ENCODE peak calls at places on chromosomes 1 and 21, in six cellular contexts. One of them, this sample, is unnamed.
A peak's percentile ranks its signal among the peaks of the same experiment; 100 is the strongest.

GRCh38 chr21:35072557-35072956 is 23.5 kb upstream of the RUNX1 start:
- DNase-seq in AG10803: no peak
- DNase-seq in dorsolateral prefrontal cortex: no peak
- DNase-seq in WTC11: no peak
- DNase-seq in lower leg skin: no peak
- DNase-seq in cardiac muscle cell: no peak
- DNase-seq in this sample: no peak

GRCh38 chr1:160007577-160008200 is 24.1 kb downstream of the PIGM start:
- DNase-seq in AG10803: no peak
- DNase-seq in dorsolateral prefrontal cortex: no peak
- DNase-seq in WTC11: no peak
- DNase-seq in lower leg skin: no peak
- DNase-seq in cardiac muscle cell: peak; percentile 49
- DNase-seq in this sample: no peak

GRCh38 chr1:56045062-56045461 is 534.3 kb downstream of the PLPP3 start:
- DNase-seq in AG10803: no peak
- DNase-seq in dorsolateral prefrontal cortex: no peak
- DNase-seq in WTC11: no peak
- DNase-seq in lower leg skin: no peak
- DNase-seq in cardiac muscle cell: no peak
- DNase-seq in this sample: no peak

GRCh38 chr1:235511470-235512240 is 7.4 kb upstream of the B3GALNT2 start:
- DNase-seq in AG10803: no peak
- DNase-seq in dorsolateral prefrontal cortex: no peak
- DNase-seq in WTC11: no peak
- DNase-seq in lower leg skin: no peak
- DNase-seq in cardiac muscle cell: peak; percentile 13
- DNase-seq in this sample: no peak

GRCh38 chr1:112721966-112722524 is 6.9 kb upstream of the PPM1J start:
- DNase-seq in AG10803: no peak
- DNase-seq in dorsolateral prefrontal cortex: peak; percentile 46
- DNase-seq in WTC11: no peak
- DNase-seq in lower leg skin: no peak
- DNase-seq in cardiac muscle cell: no peak
- DNase-seq in this sample: no peak

GRCh38 chr1:213759359-213760181 is 228.2 kb upstream of the PROX1 start:
- DNase-seq in AG10803: no peak
- DNase-seq in dorsolateral prefrontal cortex: no peak
- DNase-seq in WTC11: no peak
- DNase-seq in lower leg skin: no peak
- DNase-seq in cardiac muscle cell: no peak
- DNase-seq in this sample: no peak

GRCh38 chr1:8818325-8818775 is 910 bp upstream of the RERE start:
- DNase-seq in AG10803: peak; percentile 73
- DNase-seq in dorsolateral prefrontal cortex: peak; percentile 18
- DNase-seq in WTC11: no peak
- DNase-seq in lower leg skin: peak; percentile 90
- DNase-seq in cardiac muscle cell: peak; percentile 75
- DNase-seq in this sample: no peak

GRCh38 chr21:37266515-37267221 is 466 bp downstream of the VPS26C start:
- DNase-seq in AG10803: peak; percentile 38
- DNase-seq in dorsolateral prefrontal cortex: peak; percentile 30
- DNase-seq in WTC11: peak; percentile 67
- DNase-seq in lower leg skin: no peak
- DNase-seq in cardiac muscle cell: peak; percentile 44
- DNase-seq in this sample: peak; percentile 54

GRCh38 chr1:168045311-168045710 is 91.4 kb downstream of the GPR161 start:
- DNase-seq in AG10803: no peak
- DNase-seq in dorsolateral prefrontal cortex: no peak
- DNase-seq in WTC11: no peak
- DNase-seq in lower leg skin: no peak
- DNase-seq in cardiac muscle cell: no peak
- DNase-seq in this sample: no peak

GRCh38 chr21:28883931-28884330 is 108.7 kb downstream of the LTN1 start:
- DNase-seq in AG10803: no peak
- DNase-seq in dorsolateral prefrontal cortex: no peak
- DNase-seq in WTC11: no peak
- DNase-seq in lower leg skin: no peak
- DNase-seq in cardiac muscle cell: no peak
- DNase-seq in this sample: no peak

GRCh38 chr1:193417945-193418744 is 231.7 kb upstream of the B3GALT2 start:
- DNase-seq in AG10803: peak; percentile 29
- DNase-seq in dorsolateral prefrontal cortex: no peak
- DNase-seq in WTC11: no peak
- DNase-seq in lower leg skin: no peak
- DNase-seq in cardiac muscle cell: peak; percentile 58
- DNase-seq in this sample: no peak

GRCh38 chr1:59892836-59893811 is 33.4 kb downstream of the CYP2J2 start:
- DNase-seq in AG10803: no peak
- DNase-seq in dorsolateral prefrontal cortex: no peak
- DNase-seq in WTC11: no peak
- DNase-seq in lower leg skin: no peak
- DNase-seq in cardiac muscle cell: no peak
- DNase-seq in this sample: no peak

GRCh38 chr1:16628361-16629111 is 15.2 kb upstream of the NBPF1 start:
- DNase-seq in AG10803: no peak
- DNase-seq in dorsolateral prefrontal cortex: peak; percentile 22
- DNase-seq in WTC11: no peak
- DNase-seq in lower leg skin: peak; percentile 92
- DNase-seq in cardiac muscle cell: no peak
- DNase-seq in this sample: no peak

GRCh38 chr1:12278998-12279397 is 49.2 kb downstream of the VPS13D start:
- DNase-seq in AG10803: no peak
- DNase-seq in dorsolateral prefrontal cortex: no peak
- DNase-seq in WTC11: no peak
- DNase-seq in lower leg skin: no peak
- DNase-seq in cardiac muscle cell: no peak
- DNase-seq in this sample: no peak

GRCh38 chr21:38503588-38503987 is 5.3 kb upstream of the ERG start:
- DNase-seq in AG10803: peak; percentile 38
- DNase-seq in dorsolateral prefrontal cortex: no peak
- DNase-seq in WTC11: no peak
- DNase-seq in lower leg skin: no peak
- DNase-seq in cardiac muscle cell: peak; percentile 66
- DNase-seq in this sample: peak; percentile 34

GRCh38 chr21:42654179-42654912 is 925 bp downstream of the PDE9A start:
- DNase-seq in AG10803: no peak
- DNase-seq in dorsolateral prefrontal cortex: no peak
- DNase-seq in WTC11: no peak
- DNase-seq in lower leg skin: no peak
- DNase-seq in cardiac muscle cell: no peak
- DNase-seq in this sample: peak; percentile 41

GRCh38 chr1:189782280-189782679 is 695.4 kb downstream of the BRINP3 start:
- DNase-seq in AG10803: no peak
- DNase-seq in dorsolateral prefrontal cortex: no peak
- DNase-seq in WTC11: no peak
- DNase-seq in lower leg skin: no peak
- DNase-seq in cardiac muscle cell: no peak
- DNase-seq in this sample: no peak

GRCh38 chr1:86224651-86225050 is 68.1 kb upstream of the COL24A1 start:
- DNase-seq in AG10803: no peak
- DNase-seq in dorsolateral prefrontal cortex: no peak
- DNase-seq in WTC11: no peak
- DNase-seq in lower leg skin: no peak
- DNase-seq in cardiac muscle cell: no peak
- DNase-seq in this sample: no peak

GRCh38 chr1:199616947-199617346 is 410.6 kb upstream of the NR5A2 start:
- DNase-seq in AG10803: no peak
- DNase-seq in dorsolateral prefrontal cortex: no peak
- DNase-seq in WTC11: no peak
- DNase-seq in lower leg skin: no peak
- DNase-seq in cardiac muscle cell: no peak
- DNase-seq in this sample: no peak

GRCh38 chr1:81832573-81832972 is 31.8 kb downstream of the ADGRL2 start:
- DNase-seq in AG10803: peak; percentile 46
- DNase-seq in dorsolateral prefrontal cortex: no peak
- DNase-seq in WTC11: no peak
- DNase-seq in lower leg skin: no peak
- DNase-seq in cardiac muscle cell: peak; percentile 81
- DNase-seq in this sample: no peak

GRCh38 chr1:37305841-37306240 is 168.5 kb upstream of the ZC3H12A start:
- DNase-seq in AG10803: no peak
- DNase-seq in dorsolateral prefrontal cortex: no peak
- DNase-seq in WTC11: no peak
- DNase-seq in lower leg skin: no peak
- DNase-seq in cardiac muscle cell: no peak
- DNase-seq in this sample: no peak

GRCh38 chr1:221708076-221708571 is 33.8 kb downstream of the DUSP10 start:
- DNase-seq in AG10803: peak; percentile 45
- DNase-seq in dorsolateral prefrontal cortex: no peak
- DNase-seq in WTC11: no peak
- DNase-seq in lower leg skin: no peak
- DNase-seq in cardiac muscle cell: peak; percentile 55
- DNase-seq in this sample: no peak

GRCh38 chr1:207824691-207825090 is 72.8 kb downstream of the CD46 start:
- DNase-seq in AG10803: no peak
- DNase-seq in dorsolateral prefrontal cortex: no peak
- DNase-seq in WTC11: no peak
- DNase-seq in lower leg skin: peak; percentile 87
- DNase-seq in cardiac muscle cell: peak; percentile 68
- DNase-seq in this sample: no peak

GRCh38 chr1:32501865-32502264 is 37.0 kb downstream of the ZBTB8B start:
- DNase-seq in AG10803: no peak
- DNase-seq in dorsolateral prefrontal cortex: no peak
- DNase-seq in WTC11: no peak
- DNase-seq in lower leg skin: peak; percentile 87
- DNase-seq in cardiac muscle cell: peak; percentile 30
- DNase-seq in this sample: peak; percentile 15

GRCh38 chr1:29513357-29513756 is 277.0 kb downstream of the PTPRU start:
- DNase-seq in AG10803: peak; percentile 67
- DNase-seq in dorsolateral prefrontal cortex: no peak
- DNase-seq in WTC11: peak; percentile 73
- DNase-seq in lower leg skin: peak; percentile 48
- DNase-seq in cardiac muscle cell: peak; percentile 61
- DNase-seq in this sample: peak; percentile 45

GRCh38 chr1:15259608-15260007 is 12.6 kb downstream of the FHAD1 start:
- DNase-seq in AG10803: no peak
- DNase-seq in dorsolateral prefrontal cortex: no peak
- DNase-seq in WTC11: no peak
- DNase-seq in lower leg skin: peak; percentile 70
- DNase-seq in cardiac muscle cell: no peak
- DNase-seq in this sample: no peak
- TF ChIP-seq CTCF in AG10803: no peak
- TF ChIP-seq CTCF in dorsolateral prefrontal cortex: no peak
- TF ChIP-seq CTCF in WTC11: no peak
- TF ChIP-seq CTCF in lower leg skin: no peak
- TF ChIP-seq CTCF in cardiac muscle cell: no peak
- TF ChIP-seq CTCF in this sample: no peak

GRCh38 chr1:165070675-165071074 is 285.8 kb downstream of the LMX1A start:
- DNase-seq in AG10803: no peak
- DNase-seq in dorsolateral prefrontal cortex: no peak
- DNase-seq in WTC11: no peak
- DNase-seq in lower leg skin: no peak
- DNase-seq in cardiac muscle cell: no peak
- DNase-seq in this sample: no peak

GRCh38 chr1:165080253-165080896 is 276.1 kb downstream of the LMX1A start:
- DNase-seq in AG10803: peak; percentile 17
- DNase-seq in dorsolateral prefrontal cortex: no peak
- DNase-seq in WTC11: no peak
- DNase-seq in lower leg skin: no peak
- DNase-seq in cardiac muscle cell: no peak
- DNase-seq in this sample: no peak

GRCh38 chr1:165078391-165078790 is 278.1 kb downstream of the LMX1A start:
- DNase-seq in AG10803: no peak
- DNase-seq in dorsolateral prefrontal cortex: no peak
- DNase-seq in WTC11: no peak
- DNase-seq in lower leg skin: no peak
- DNase-seq in cardiac muscle cell: no peak
- DNase-seq in this sample: no peak

GRCh38 chr1:165073402-165074007 is 283.0 kb downstream of the LMX1A start:
- DNase-seq in AG10803: peak; percentile 58
- DNase-seq in dorsolateral prefrontal cortex: no peak
- DNase-seq in WTC11: no peak
- DNase-seq in lower leg skin: no peak
- DNase-seq in cardiac muscle cell: peak; percentile 72
- DNase-seq in this sample: peak; percentile 22

GRCh38 chr1:165075725-165076370 is 280.7 kb downstream of the LMX1A start:
- DNase-seq in AG10803: peak; percentile 35
- DNase-seq in dorsolateral prefrontal cortex: no peak
- DNase-seq in WTC11: peak; percentile 48
- DNase-seq in lower leg skin: no peak
- DNase-seq in cardiac muscle cell: peak; percentile 47
- DNase-seq in this sample: peak; percentile 51
- TF ChIP-seq CTCF in AG10803: peak; percentile 78
- TF ChIP-seq CTCF in dorsolateral prefrontal cortex: peak; percentile 58
- TF ChIP-seq CTCF in WTC11: peak; percentile 42
- TF ChIP-seq CTCF in lower leg skin: no peak
- TF ChIP-seq CTCF in cardiac muscle cell: peak; percentile 75
- TF ChIP-seq CTCF in this sample: peak; percentile 52

GRCh38 chr1:34547043-34547674 is 207.7 kb upstream of the GJB5 start:
- DNase-seq in AG10803: peak; percentile 39
- DNase-seq in dorsolateral prefrontal cortex: no peak
- DNase-seq in WTC11: peak; percentile 35
- DNase-seq in lower leg skin: no peak
- DNase-seq in cardiac muscle cell: no peak
- DNase-seq in this sample: peak; percentile 26
- TF ChIP-seq CTCF in AG10803: peak; percentile 45
- TF ChIP-seq CTCF in dorsolateral prefrontal cortex: no peak
- TF ChIP-seq CTCF in WTC11: peak; percentile 39
- TF ChIP-seq CTCF in lower leg skin: no peak
- TF ChIP-seq CTCF in cardiac muscle cell: no peak
- TF ChIP-seq CTCF in this sample: peak; percentile 61

DNA sequence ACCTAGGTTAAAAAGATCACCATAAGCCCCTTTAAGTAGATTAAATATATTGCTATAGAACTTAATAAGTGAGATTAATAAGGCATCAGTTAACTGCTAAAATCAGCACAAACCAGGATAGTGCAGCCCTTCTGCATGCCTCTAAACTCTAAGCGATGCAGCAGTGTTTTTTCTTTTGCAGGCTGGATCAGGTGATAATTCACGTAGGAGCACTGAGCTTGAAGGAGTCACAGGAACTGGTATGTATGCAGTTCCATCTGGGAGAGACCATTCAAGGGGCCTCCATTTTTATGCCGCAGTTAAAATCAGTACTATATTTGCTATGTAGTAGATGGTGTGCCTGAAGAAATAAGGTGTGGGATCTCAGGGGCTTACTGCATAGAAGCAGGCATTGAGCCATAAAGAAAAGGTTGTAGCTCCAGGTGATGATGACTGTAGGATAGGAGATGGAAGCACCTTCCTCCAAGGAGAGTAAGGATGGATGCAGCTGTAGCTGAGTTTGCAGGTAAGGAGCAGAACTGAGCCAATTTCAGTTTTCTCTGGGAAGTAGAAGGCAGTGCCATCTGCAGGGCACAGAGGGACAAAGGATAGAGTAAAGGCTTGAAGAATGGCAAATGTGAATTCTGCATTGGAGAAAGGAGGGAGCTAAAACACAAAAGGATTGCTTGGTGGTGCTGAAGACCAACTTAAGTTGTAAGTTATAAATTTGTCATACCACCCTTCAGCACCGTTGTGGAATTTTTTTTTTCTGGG is 22.6 kb downstream of the NPL start:
- DNase-seq in AG10803: no peak
- DNase-seq in dorsolateral prefrontal cortex: no peak
- DNase-seq in WTC11: no peak
- DNase-seq in lower leg skin: no peak
- DNase-seq in cardiac muscle cell: no peak
- DNase-seq in this sample: no peak
- TF ChIP-seq CTCF in AG10803: peak; percentile 6
- TF ChIP-seq CTCF in dorsolateral prefrontal cortex: no peak
- TF ChIP-seq CTCF in WTC11: no peak
- TF ChIP-seq CTCF in lower leg skin: no peak
- TF ChIP-seq CTCF in cardiac muscle cell: no peak
- TF ChIP-seq CTCF in this sample: no peak

This sample was measured in endothelial cell.